ENCODE peak calls at places on chromosomes 6 and 20, in eight cellular contexts. S is thoracic aorta, K is brain microvascular endothelial cell, G is neural progenitor cell, R is fibroblast of the aortic adventitia, H is spleen, U is IMR-90, C is heart left ventricle. F is an unnamed sample.

GRCh38 chr6:52998603-52999002 is 3.5 kb upstream of the GSTA4 start:
- DNase-seq in R (no peak), C (no peak), G (no peak), U (no peak), K (no peak), H (no peak), S (no peak), F (no peak)

GRCh38 chr6:88166901-88167624 is 916 bp upstream of the CNR1 start:
- DNase-seq in H (peak), R (no peak), U (no peak), K (no peak), C (peak), S (no peak), G (peak), F (peak)

GRCh38 chr6:13696226-13696625 is 15.4 kb downstream of the RANBP9 start:
- DNase-seq in U (peak), S (no peak), R (peak), H (no peak), K (no peak), C (no peak), G (no peak), F (no peak)

GRCh38 chr6:138824482-138825134 is 28.7 kb downstream of the ECT2L start:
- DNase-seq in G (no peak), R (no peak), H (no peak), K (no peak), S (no peak), C (no peak), U (peak), F (no peak)

GRCh38 chr6:108746411-108746810 is 101.8 kb upstream of the ARMC2 start:
- DNase-seq in H (no peak), K (no peak), U (no peak), S (no peak), C (no peak), R (no peak), G (no peak), F (no peak)

GRCh38 chr6:113414511-113414910 is 442.6 kb upstream of the MARCKS start:
- DNase-seq in K (peak), R (peak), U (peak), S (no peak), G (no peak), C (peak), H (no peak), F (no peak)

GRCh38 chr6:16800942-16801341 is 39.7 kb upstream of the ATXN1 start:
- DNase-seq in S (no peak), R (peak), K (peak), U (peak), G (no peak), H (no peak), C (peak), F (no peak)

GRCh38 chr20:51309128-51309527 is 233.4 kb downstream of the NFATC2 start:
- DNase-seq in R (no peak), G (no peak), S (no peak), K (no peak), C (no peak), H (no peak), U (no peak), F (no peak)

GRCh38 chr6:89596484-89596883 is 42.1 kb downstream of the LYRM2 start:
- DNase-seq in U (no peak), H (no peak), S (no peak), K (no peak), C (no peak), G (no peak), R (no peak), F (no peak)

GRCh38 chr6:87848616-87849015 is 146.6 kb upstream of the AKIRIN2 start:
- DNase-seq in U (no peak), G (no peak), R (peak), C (no peak), S (no peak), K (no peak), H (no peak), F (no peak)

GRCh38 chr6:72653032-72653431 is 31.2 kb downstream of the KCNQ5 start:
- DNase-seq in H (no peak), S (no peak), R (no peak), G (no peak), K (no peak), C (no peak), U (no peak), F (no peak)

GRCh38 chr6:107823047-107823557 is 1.0 kb downstream of the SCML4 start:
- DNase-seq in U (no peak), H (no peak), G (no peak), K (no peak), S (no peak), R (no peak), C (no peak), F (no peak)

GRCh38 chr6:20031342-20031741 is 180.9 kb downstream of the MBOAT1 start:
- DNase-seq in G (no peak), S (no peak), C (no peak), H (no peak), K (no peak), U (no peak), R (no peak), F (no peak)

GRCh38 chr6:66985816-66986215 is 1278.8 kb upstream of the EYS start:
- DNase-seq in R (no peak), S (no peak), U (no peak), H (no peak), K (no peak), C (no peak), G (no peak), F (no peak)

GRCh38 chr6:1872649-1873131 is 263.0 kb downstream of the FOXC1 start:
- DNase-seq in H (no peak), G (peak), K (peak), U (peak), S (no peak), C (peak), R (peak), F (no peak)

GRCh38 chr20:22746957-22747356 is 162.6 kb upstream of the FOXA2 start:
- DNase-seq in G (no peak), R (no peak), H (no peak), U (no peak), C (no peak), S (no peak), K (no peak), F (no peak)

GRCh38 chr6:106383573-106383972 is 23.1 kb downstream of the CRYBG1 start:
- DNase-seq in S (no peak), G (no peak), C (no peak), K (no peak), U (no peak), H (no peak), R (peak), F (no peak)

GRCh38 chr6:30044630-30045029 is 16.4 kb upstream of the POLR1H start:
- DNase-seq in K (peak), S (no peak), C (no peak), G (no peak), U (peak), R (peak), H (no peak), F (no peak)

GRCh38 chr20:11207749-11208502 is 534.1 kb upstream of the JAG1 start:
- DNase-seq in C (no peak), H (no peak), K (peak), G (no peak), R (peak), U (peak), S (no peak), F (no peak)

GRCh38 chr6:147856687-147857086 is 348.2 kb downstream of the SAMD5 start:
- DNase-seq in G (no peak), C (no peak), K (no peak), S (no peak), R (no peak), H (no peak), U (no peak), F (no peak)

GRCh38 chr20:34334654-34335407 is 28.2 kb upstream of the ITCH start:
- DNase-seq in G (no peak), R (no peak), S (no peak), K (no peak), H (no peak), C (no peak), U (no peak), F (no peak)

GRCh38 chr20:31606928-31607639 is 2.0 kb downstream of the ID1 start:
- DNase-seq in R (peak), G (peak), C (no peak), U (peak), H (no peak), K (no peak), S (no peak), F (peak)

GRCh38 chr6:75856902-75857301 is 107.9 kb downstream of the MYO6 start:
- DNase-seq in G (no peak), H (no peak), R (no peak), K (no peak), S (no peak), U (no peak), C (no peak), F (no peak)

GRCh38 chr6:75850026-75850385 is 101.0 kb downstream of the MYO6 start:
- DNase-seq in S (no peak), H (no peak), R (no peak), U (no peak), C (no peak), K (no peak), G (no peak), F (no peak)

GRCh38 chr6:75852721-75853120 is 103.7 kb downstream of the MYO6 start:
- DNase-seq in K (peak), C (no peak), U (peak), S (no peak), R (no peak), H (no peak), G (no peak), F (no peak)

GRCh38 chr6:75853796-75854195 is 104.8 kb downstream of the MYO6 start:
- DNase-seq in K (no peak), C (no peak), R (no peak), S (no peak), H (no peak), G (no peak), U (no peak), F (no peak)

DNA sequence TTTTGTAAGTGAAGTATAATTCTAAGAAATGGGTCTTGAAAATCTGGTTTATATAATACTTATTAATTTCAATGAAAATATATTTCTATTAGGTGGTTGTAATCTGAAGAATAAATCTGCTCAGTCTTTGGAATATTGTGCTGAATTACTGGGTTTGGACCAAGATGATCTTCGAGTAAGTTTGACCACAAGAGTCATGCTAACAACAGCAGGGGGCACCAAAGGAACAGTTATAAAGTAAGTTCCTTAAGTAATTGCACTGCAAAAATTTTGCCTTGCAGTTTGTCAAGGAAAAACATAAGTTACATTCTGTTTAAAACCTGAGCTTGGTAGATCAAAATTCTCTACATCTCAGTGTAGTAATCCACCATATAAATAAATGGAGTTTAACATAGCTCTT is 106.0 kb downstream of the MYO6 start:
- DNase-seq in G (peak), U (peak), S (no peak), K (peak), H (no peak), C (no peak), R (peak), F (no peak)
- TF ChIP-seq CTCF in G (peak), U (peak), S (peak), K (peak), H (no peak), C (peak), R (peak), F (peak)

DNA sequence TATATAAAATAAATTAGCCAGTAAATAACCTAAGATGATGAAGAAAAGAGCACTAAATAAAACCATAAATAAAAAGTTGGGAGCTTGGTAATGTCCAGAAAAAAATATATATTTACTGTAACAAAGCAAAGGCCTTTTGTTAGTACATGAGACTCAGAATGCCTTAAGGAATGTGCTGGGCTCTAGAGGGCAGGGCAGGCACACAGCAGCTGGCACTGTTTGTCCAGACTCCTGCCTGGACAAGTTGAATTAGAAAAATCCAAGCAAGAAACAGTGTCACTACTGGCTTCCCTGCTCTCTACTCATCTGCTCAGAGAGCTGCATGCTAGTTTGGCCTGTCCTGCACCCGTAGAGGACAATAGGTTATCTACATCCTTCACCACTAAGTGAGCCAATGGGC is 8.8 kb downstream of the DEFB129 start:
- DNase-seq in G (peak), S (no peak), R (peak), H (no peak), C (peak), K (no peak), U (no peak), F (no peak)
- TF ChIP-seq CTCF in G (peak), S (no peak), R (peak), H (no peak), C (peak), K (peak), U (no peak), F (no peak)

GRCh38 chr20:59560588-59561227 is 43.6 kb upstream of the PHACTR3 start:
- DNase-seq in U (peak), K (peak), R (peak), H (no peak), G (peak), C (no peak), S (no peak), F (no peak)
- TF ChIP-seq CTCF in U (peak), K (peak), R (peak), H (peak), G (peak), C (peak), S (no peak), F (peak)

DNA sequence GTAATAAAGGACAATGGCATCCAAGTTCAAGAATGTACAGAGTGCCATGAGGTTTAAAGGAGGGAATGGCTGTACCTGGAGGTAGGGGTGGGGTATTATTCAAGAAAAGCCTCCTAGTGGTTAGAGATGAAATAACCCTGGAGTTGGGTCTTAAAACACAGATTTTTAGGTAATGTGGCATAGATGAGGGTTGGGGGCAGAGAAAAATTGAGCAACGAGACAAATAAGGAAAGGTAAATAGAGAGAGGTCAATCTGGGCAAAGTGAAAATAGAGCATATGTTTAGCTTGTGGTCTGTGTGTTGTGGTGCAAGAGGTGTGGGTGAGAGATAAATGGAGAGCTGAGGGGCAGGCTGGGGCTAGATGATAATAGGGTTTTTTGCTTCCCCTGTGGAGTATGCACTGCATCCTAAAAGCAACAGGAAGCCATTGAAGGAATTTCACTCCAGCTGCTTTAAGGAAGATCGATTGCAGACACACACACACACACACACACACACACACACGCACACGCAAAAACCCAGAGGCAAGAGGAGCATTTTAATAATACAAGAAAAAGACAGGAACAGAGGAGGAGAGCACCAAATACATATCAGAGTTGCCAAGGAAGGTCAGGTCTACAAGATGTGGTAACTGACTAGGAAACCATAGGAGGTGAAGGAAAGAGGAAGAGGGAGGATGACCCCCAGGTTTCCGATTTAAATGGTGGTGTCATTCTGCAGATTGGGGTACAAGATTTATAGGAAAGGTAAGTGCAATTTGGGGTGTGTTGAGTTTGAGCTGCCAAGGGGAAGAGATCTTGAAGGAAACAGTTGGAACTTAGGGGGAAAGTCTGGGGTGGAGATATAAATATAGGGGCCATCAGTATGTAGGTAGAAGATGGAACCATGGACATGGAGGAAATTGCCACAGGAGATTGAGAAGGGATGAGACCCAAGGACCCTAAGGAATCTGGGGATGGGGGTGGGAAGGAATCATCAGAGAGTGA is 31.3 kb upstream of the ADGRF1 start:
- DNase-seq in H (no peak), K (no peak), R (no peak), S (no peak), U (no peak), C (no peak), G (no peak), F (no peak)
- TF ChIP-seq CTCF in H (no peak), K (peak), R (peak), S (no peak), U (peak), C (no peak), G (peak), F (no peak)

GRCh38 chr6:105135056-105135455 is 44.8 kb downstream of the POPDC3 start:
- DNase-seq in S (no peak), K (peak), G (peak), R (peak), C (no peak), U (peak), H (no peak), F (no peak)
- TF ChIP-seq CTCF in S (no peak), K (peak), G (peak), R (peak), C (peak), U (peak), H (no peak), F (no peak)

DNA sequence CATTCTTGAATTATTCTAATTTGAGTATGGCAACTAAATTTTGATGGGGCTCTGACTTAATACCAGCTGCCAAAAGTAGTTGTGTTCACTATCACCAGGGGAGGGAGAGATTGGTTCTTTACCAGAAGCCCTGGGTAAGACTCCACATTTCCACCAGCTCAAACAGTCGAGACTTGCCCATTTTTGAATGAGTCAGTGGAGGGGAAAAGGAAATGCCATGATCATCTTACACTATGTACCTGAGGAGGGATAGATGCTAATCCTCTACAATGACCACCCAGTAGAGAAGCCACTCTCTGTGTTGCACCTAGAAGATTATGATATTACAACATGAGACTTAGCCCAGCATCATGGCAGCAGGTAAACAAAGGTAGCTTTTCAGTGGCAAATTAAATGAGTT is 77.0 kb upstream of the SGK1 start:
- DNase-seq in S (no peak), G (no peak), K (no peak), H (no peak), U (no peak), R (no peak), C (no peak), F (no peak)
- TF ChIP-seq CTCF in S (no peak), G (no peak), K (no peak), H (no peak), U (no peak), R (no peak), C (no peak), F (no peak)

GRCh38 chr20:55581519-55581918 is 423.8 kb downstream of the CBLN4 start:
- DNase-seq in U (no peak), S (no peak), C (no peak), G (no peak), R (no peak), H (no peak), K (no peak), F (no peak)
- TF ChIP-seq CTCF in U (no peak), S (no peak), C (no peak), G (no peak), R (no peak), H (no peak), K (no peak), F (no peak)

GRCh38 chr6:37489697-37490336 is 9.9 kb downstream of the CCDC167 start:
- DNase-seq in K (peak), R (no peak), C (peak), G (no peak), S (no peak), U (no peak), H (no peak), F (no peak)
- TF ChIP-seq CTCF in K (peak), R (peak), C (no peak), G (no peak), S (no peak), U (peak), H (peak), F (no peak)

DNA sequence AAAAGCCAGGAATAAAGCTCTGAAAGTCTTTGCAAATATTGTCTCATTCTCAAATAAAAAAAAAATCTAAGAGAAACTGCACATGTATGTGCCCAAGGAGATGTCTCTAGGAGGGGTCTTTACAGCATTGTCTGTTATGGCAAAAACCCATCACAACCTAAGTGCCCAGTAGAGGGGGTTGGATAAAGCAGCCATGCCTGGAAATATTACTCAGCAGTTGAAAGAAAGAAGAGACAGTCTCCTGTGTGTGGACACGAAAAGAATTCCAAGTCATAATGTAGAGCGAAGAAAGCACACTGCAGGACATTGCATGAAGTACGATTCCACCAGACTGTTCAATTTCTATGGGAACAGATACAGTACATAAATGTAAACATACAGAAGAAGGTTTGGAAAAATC is 7.3 kb upstream of the TGM2 start:
- DNase-seq in H (no peak), K (peak), R (peak), G (no peak), C (no peak), U (peak), S (no peak), F (no peak)
- TF ChIP-seq CTCF in H (no peak), K (peak), R (peak), G (no peak), C (no peak), U (peak), S (no peak), F (no peak)